ENCODE peak calls at places on chromosome 21, in nine cellular contexts. F is GDM1; A is stimulated activated CD8-positive, alpha-beta memory T cell treated with anti-CD3 and anti-CD28 coated beads, Interleukin-7, amount 100 ng/mL, for 1 hour; I is HS-5; Q is activated naive CD8-positive, alpha-beta T cell treated with anti-CD3 and anti-CD28 coated beads, Interleukin-2, amount 50 U/mL, for 24 hours; E is activated gamma-delta T cell treated with Interleukin-2 at 50 U/mL for 16 hours; Z is RPMI8226; S is Karpas-422; C is kidney tubule cell. U is an unnamed sample.

GRCh38 chr21:30336596-30336995 is 898 bp downstream of the KRTAP27-1 start:
- DNase-seq in E (no peak), I (peak), F (no peak), S (no peak), Q (no peak), C (no peak), Z (no peak), A (no peak), U (no peak)

GRCh38 chr21:34606051-34606450 is 8.9 kb downstream of the RCAN1 start:
- DNase-seq in Z (no peak), S (no peak), Q (no peak), E (no peak), C (no peak), A (no peak), I (no peak), F (no peak), U (peak)

GRCh38 chr21:46160563-46161179 is 5.3 kb upstream of the FTCD start:
- DNase-seq in I (no peak), C (no peak), Q (no peak), A (no peak), S (no peak), Z (no peak), E (no peak), F (no peak), U (no peak)

GRCh38 chr21:41939391-41939790 is 14.4 kb downstream of the C2CD2 start:
- DNase-seq in F (no peak), A (no peak), C (no peak), E (no peak), Q (no peak), S (no peak), Z (no peak), I (no peak), U (no peak)

GRCh38 chr21:32096411-32096810 is 182.4 kb downstream of the MIS18A start:
- DNase-seq in I (no peak), C (peak), Z (peak), A (no peak), Q (peak), S (peak), E (no peak), F (no peak), U (no peak)

GRCh38 chr21:14382486-14382834 is 486 bp downstream of the HSPA13 start:
- DNase-seq in I (no peak), S (peak), C (no peak), A (no peak), Z (peak), E (no peak), F (no peak), Q (peak), U (no peak)

GRCh38 chr21:35159881-35160280 is 110.8 kb upstream of the RUNX1 start:
- DNase-seq in A (no peak), Q (no peak), Z (no peak), S (no peak), C (peak), E (no peak), I (no peak), F (no peak), U (no peak)

GRCh38 chr21:35019631-35020032 is 29.5 kb downstream of the RUNX1 start:
- DNase-seq in E (no peak), Z (no peak), I (no peak), S (no peak), F (no peak), C (peak), Q (no peak), A (no peak), U (no peak)

GRCh38 chr21:26555554-26555953 is 17.5 kb downstream of the CYYR1 start:
- DNase-seq in Z (no peak), F (no peak), C (no peak), E (no peak), A (no peak), S (no peak), I (no peak), Q (no peak), U (no peak)

GRCh38 chr21:45592208-45592619 is 50.0 kb upstream of the SLC19A1 start:
- DNase-seq in S (peak), C (peak), F (no peak), Q (peak), E (peak), Z (peak), A (peak), I (no peak), U (no peak)

GRCh38 chr21:38439957-38440356 is 58.3 kb downstream of the ERG start:
- DNase-seq in I (no peak), C (no peak), Q (no peak), E (no peak), S (no peak), Z (no peak), F (no peak), A (no peak), U (no peak)

GRCh38 chr21:42392731-42393442 is 3.0 kb downstream of the TMPRSS3 start:
- DNase-seq in A (no peak), F (no peak), S (peak), C (peak), I (no peak), Z (no peak), Q (no peak), E (no peak), U (no peak)

GRCh38 chr21:35664683-35665082 is 395.6 kb downstream of the SETD4 start:
- DNase-seq in Q (no peak), A (no peak), F (no peak), Z (no peak), E (no peak), S (no peak), C (peak), I (no peak), U (no peak)

U was measured in globus pallidus.